ENCODE peak calls at places on chromosome 1, in four cellular contexts. U is GM13976, H is WTC11, F is mesothelial cell of epicardium. N is an unnamed sample.

GRCh38 chr1:102852583-102852982 is 255.7 kb downstream of the COL11A1 start:
- DNase-seq in U (no peak), H (no peak), F (no peak), N (no peak)

GRCh38 chr1:11568687-11569086 is 85.5 kb downstream of the FBXO2 start:
- DNase-seq in U (no peak), H (no peak), F (no peak), N (no peak)

GRCh38 chr1:230186003-230186863 is 119.2 kb downstream of the GALNT2 start:
- DNase-seq in U (no peak), H (peak; percentile 30), F (no peak), N (no peak)

GRCh38 chr1:15328785-15329480 is 80.8 kb upstream of the EFHD2 start:
- DNase-seq in U (peak; percentile 62), H (no peak), F (no peak), N (peak; percentile 51)

GRCh38 chr1:214446772-214447556 is 104.4 kb downstream of the PTPN14 start:
- DNase-seq in U (no peak), H (peak; percentile 69), F (no peak), N (no peak)

GRCh38 chr1:31348449-31348848 is 24.4 kb downstream of the FABP3 start:
- DNase-seq in U (no peak), H (no peak), F (no peak), N (no peak)

GRCh38 chr1:197144570-197145325 is 1.7 kb downstream of the ASPM start:
- DNase-seq in U (no peak), H (no peak), F (no peak), N (no peak)

GRCh38 chr1:235972316-235973090 is 92.4 kb downstream of the NID1 start:
- DNase-seq in U (peak; percentile 43), H (no peak), F (no peak), N (peak; percentile 32)

GRCh38 chr1:156524481-156524869 is 23.9 kb upstream of the MEF2D start:
- DNase-seq in U (no peak), H (no peak), F (no peak), N (peak; percentile 44)

GRCh38 chr1:76154213-76154956 is 79.8 kb downstream of the ST6GALNAC3 start:
- DNase-seq in U (peak; percentile 77), H (peak; percentile 87), F (peak; percentile 51), N (peak; percentile 75)

GRCh38 chr1:79808816-79809475 is 802.4 kb upstream of the ADGRL4 start:
- DNase-seq in U (no peak), H (no peak), F (no peak), N (no peak)

GRCh38 chr1:59188413-59189213 is 108.3 kb upstream of the FGGY start:
- DNase-seq in U (no peak), H (no peak), F (no peak), N (no peak)

GRCh38 chr1:59185163-59185855 is 111.6 kb upstream of the FGGY start:
- DNase-seq in U (no peak), H (no peak), F (no peak), N (no peak)

GRCh38 chr1:59183918-59184317 is 113.0 kb upstream of the FGGY start:
- DNase-seq in U (no peak), H (no peak), F (no peak), N (no peak)

GRCh38 chr1:59184506-59184905 is 112.4 kb upstream of the FGGY start:
- DNase-seq in U (no peak), H (no peak), F (no peak), N (no peak)

GRCh38 chr1:59186656-59187055 is 110.2 kb upstream of the FGGY start:
- DNase-seq in U (no peak), H (no peak), F (no peak), N (no peak)
- TF ChIP-seq CTCF in U (no peak), H (no peak), F (no peak), N (no peak)

DNA sequence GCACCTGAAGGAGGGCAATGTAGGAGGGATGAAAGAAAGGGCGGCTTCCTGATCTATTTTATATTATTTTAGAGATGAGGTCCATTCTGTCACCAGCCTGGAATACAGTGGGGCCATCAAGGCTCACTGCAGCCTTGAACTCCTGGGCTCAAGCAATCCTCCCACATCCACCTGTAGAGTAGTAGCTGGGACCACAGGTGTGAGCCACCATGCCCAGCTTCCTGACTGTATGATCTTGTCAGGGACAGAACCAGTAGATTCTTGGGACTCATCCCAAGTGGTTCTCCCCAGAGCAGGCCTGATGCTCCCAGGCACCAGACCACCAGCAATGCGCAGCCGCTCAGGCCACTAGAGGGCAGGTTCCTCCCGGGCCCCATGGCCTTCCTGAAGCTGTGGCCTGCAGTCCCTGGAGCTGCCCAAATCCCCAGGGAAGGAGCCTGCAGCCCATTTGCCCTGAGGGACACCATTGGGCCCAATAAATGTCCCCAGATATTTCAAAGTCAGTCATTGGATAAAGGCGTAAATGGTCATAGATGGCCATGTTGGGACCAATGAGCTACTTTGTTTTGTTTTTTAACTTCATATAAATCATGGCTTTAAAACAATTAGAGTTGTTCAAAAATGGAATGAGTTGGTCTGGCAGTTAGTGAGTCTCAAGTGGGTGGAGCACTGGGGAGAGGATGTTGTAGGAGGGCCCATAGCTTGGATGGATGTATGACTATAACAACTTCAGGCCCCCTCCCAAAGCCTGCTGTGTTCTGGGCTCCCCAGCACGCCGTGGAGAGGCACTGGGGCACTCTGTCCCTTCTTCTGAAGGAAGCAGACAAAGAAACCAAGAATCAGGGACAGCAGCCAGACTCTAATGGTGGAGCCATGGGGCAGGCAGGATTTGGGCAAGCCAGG is 44.7 kb upstream of the GOLT1A start:
- DNase-seq in U (peak; percentile 78), H (peak; percentile 86), F (no peak), N (peak; percentile 74)
- TF ChIP-seq CTCF in U (peak; percentile 34), H (peak; percentile 57), F (peak; percentile 67), N (peak; percentile 51)

DNA sequence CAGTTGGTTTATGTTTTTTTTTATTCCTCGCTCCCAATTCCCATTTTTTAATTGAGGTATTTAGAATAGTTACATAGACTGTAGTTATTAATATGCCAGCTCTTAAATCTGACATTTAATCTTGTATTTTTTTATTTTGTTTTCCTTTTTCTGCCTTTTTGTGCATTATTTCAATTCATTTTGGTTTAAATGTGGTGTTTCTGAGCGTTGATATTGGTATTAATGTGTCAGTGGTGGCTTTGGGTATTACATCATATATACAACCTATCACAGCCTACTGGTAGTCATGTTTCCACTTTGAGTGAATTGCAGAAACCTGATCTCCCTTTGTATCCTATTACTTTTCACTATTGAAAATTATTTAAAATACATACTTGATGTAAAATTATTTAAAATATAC is 1027.3 kb downstream of the KCNT2 start:
- DNase-seq in U (no peak), H (no peak), F (no peak), N (no peak)
- TF ChIP-seq CTCF in U (no peak), H (no peak), F (peak; percentile 62), N (no peak)

GRCh38 chr1:199463521-199464127 is 563.9 kb upstream of the NR5A2 start:
- DNase-seq in U (peak; percentile 5), H (peak; percentile 51), F (no peak), N (peak; percentile 7)
- TF ChIP-seq CTCF in U (no peak), H (no peak), F (no peak), N (peak; percentile 37)

DNA sequence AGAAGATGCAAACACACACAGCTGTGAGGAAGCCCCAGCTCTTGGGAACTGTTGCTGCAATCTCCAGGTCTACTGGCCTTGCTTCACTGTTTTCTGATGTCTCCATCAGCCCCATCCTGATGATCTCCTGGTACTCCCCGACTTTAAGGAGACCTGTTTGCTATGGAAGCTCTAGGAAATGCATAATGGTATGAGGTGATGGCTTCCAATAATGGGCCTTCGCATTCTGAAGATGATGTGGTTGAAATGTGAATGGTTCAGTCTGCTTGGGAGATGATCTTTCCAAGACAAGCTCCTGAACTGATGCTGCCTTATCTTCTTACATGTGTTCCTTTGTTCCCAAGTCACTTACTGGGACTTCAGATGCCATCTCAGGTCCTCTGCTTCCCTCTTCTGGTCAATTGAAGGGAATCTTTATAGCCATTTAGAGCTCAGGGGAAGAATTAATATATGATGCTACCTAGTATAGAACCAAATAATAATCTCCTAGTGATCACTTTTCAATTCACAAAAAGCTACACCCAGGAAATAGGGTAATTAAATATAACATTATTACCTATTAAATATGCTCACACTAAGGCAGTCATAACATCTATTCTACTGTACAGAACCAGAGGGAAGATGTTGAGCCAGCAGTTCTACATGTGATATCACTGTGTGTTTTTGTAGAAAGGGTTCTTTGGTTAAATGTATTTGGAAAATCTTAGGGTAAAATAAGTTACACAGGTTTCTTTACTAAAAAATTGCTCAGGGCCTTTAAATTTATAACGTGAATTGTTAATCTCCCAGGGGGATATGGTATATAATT is 73.9 kb upstream of the VTCN1 start:
- DNase-seq in U (peak; percentile 25), H (no peak), F (no peak), N (no peak)
- TF ChIP-seq CTCF in U (peak; percentile 24), H (peak; percentile 30), F (no peak), N (peak; percentile 41)

N was measured in GM10248.